ENCODE peak calls at places on chromosomes 16 and 17, in eight cellular contexts. M is stomach, E is HCT116, H is upper lobe of left lung, I is breast epithelium, Z is HL-60, K is H1, V is vagina. S is an unnamed sample.

GRCh38 chr16:3119701-3120408 is 7.5 kb downstream of the ZNF205 start:
- DNase-seq in Z (no peak), V (no peak), K (no peak), I (no peak), E (no peak), H (no peak), M (no peak), S (no peak)

GRCh38 chr16:49918257-49918656 is 62.3 kb upstream of the ZNF423 start:
- DNase-seq in K (peak), Z (no peak), V (no peak), I (no peak), H (no peak), E (no peak), M (no peak), S (peak)

GRCh38 chr16:74186589-74186988 is 110.0 kb upstream of the PSMD7 start:
- DNase-seq in H (no peak), V (no peak), E (no peak), I (no peak), M (no peak), Z (no peak), K (no peak), S (no peak)

GRCh38 chr17:42067371-42068180 is 17.2 kb upstream of the C17orf113 start:
- DNase-seq in Z (peak), M (peak), K (no peak), V (no peak), I (peak), E (no peak), H (peak), S (peak)

GRCh38 chr16:12675852-12676251 is 127.8 kb downstream of the CPPED1 start:
- DNase-seq in K (no peak), M (no peak), I (no peak), E (no peak), Z (no peak), V (no peak), H (no peak), S (no peak)

GRCh38 chr16:13014516-13014915 is 113.1 kb downstream of the SHISA9 start:
- DNase-seq in V (no peak), I (no peak), E (no peak), K (peak), Z (no peak), H (no peak), M (no peak), S (peak)

GRCh38 chr16:77555101-77555500 is 120.3 kb upstream of the ADAMTS18 start:
- DNase-seq in M (no peak), E (no peak), I (no peak), K (no peak), Z (no peak), H (no peak), V (no peak), S (no peak)

GRCh38 chr16:57801098-57801855 is 1.0 kb downstream of the KIFC3 start:
- DNase-seq in H (no peak), M (no peak), V (no peak), Z (no peak), E (no peak), K (no peak), I (no peak), S (peak)

GRCh38 chr17:27608330-27609230 is 22.4 kb upstream of the LGALS9 start:
- DNase-seq in K (no peak), E (no peak), Z (no peak), V (no peak), I (no peak), M (no peak), H (no peak), S (no peak)

DNA sequence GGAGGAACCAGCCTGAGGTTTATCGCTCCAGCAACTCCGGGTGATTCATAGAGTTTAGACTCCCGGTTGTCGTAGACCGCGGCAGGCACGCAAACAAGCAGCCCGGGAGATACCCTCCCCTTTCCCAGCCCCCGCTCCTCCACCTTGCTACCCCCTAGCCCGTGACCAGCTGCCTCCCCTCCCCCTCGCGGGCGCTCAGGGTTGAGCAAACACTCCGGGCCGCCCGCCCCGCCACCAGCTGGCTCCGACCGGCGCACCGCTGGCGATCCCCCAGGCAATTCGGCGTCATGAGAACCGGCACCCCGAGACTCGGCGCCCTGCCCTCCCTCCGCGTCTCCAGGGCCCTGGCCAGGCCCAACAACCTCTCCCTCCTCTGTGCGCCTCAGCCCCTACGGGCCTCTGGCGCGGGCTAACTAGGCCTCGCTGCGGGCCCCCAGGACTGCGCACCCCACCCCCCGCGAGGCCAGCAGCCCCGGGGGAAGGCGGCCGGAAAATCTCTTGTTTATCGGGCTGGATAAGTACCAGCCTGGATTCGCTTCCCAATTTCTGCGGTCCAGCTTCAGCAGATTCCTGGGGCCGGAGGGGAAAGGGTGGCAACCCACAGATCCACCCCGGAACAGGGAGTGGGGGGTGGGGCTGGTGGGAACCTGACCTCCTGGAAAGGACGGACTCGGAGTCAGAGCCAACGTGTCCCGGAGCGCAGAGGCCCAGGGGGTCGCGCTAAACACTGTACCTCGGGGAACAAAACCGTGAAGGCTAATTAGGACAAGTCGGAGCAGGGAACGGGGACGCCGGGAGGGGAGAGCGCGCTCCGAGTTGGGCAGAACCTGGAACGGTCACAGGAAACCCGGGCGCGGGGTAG is 951 bp upstream of the GPRC5C start:
- DNase-seq in H (peak), M (peak), K (no peak), I (peak), V (no peak), E (peak), Z (peak), S (peak)
- TF ChIP-seq POLR2AphosphoS5 in H (peak), M (peak), K (no peak), I (no peak), V (peak), E (peak), Z (no peak), S (peak)

GRCh38 chr17:4007346-4008081 is 43.3 kb upstream of the ATP2A3 start:
- DNase-seq in V (no peak), M (no peak), E (no peak), K (no peak), H (no peak), I (no peak), Z (no peak), S (peak)

GRCh38 chr17:4005296-4006164 is 41.3 kb upstream of the ATP2A3 start:
- DNase-seq in K (no peak), M (no peak), V (no peak), E (no peak), I (no peak), Z (no peak), H (no peak), S (no peak)

GRCh38 chr17:4008082-4008435 is 43.8 kb upstream of the ATP2A3 start:
- DNase-seq in V (no peak), K (no peak), E (no peak), I (no peak), M (no peak), Z (no peak), H (no peak), S (peak)

GRCh38 chr17:4006165-4006589 is 41.9 kb upstream of the ATP2A3 start:
- DNase-seq in Z (no peak), M (no peak), I (no peak), H (peak), K (no peak), V (no peak), E (no peak), S (no peak)

DNA sequence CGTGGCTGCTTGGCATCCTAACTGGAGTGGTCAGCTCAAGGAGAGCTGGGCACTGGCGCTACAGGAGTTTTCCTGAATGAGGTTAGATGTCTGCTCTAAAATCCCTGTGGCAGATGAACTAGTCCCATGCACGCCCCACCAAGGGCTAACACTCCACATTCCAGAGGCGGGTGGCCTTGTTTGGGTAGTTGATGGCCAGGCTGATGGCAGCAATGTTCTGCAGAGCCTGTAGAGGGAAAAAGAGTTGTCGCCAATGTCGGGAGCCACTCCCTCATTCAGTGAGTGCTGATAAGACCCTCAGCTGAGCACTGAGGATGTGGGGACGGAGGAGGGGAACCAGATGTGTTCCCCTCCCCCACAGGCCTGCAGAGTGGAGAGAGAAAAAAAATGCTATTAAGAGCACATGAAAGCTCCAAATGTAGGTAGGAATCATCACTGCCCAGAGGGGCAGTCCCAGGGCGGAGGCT is 42.5 kb upstream of the ATP2A3 start:
- DNase-seq in I (no peak), V (no peak), M (peak), K (no peak), H (peak), E (no peak), Z (no peak), S (peak)
- TF ChIP-seq POLR2AphosphoS5 in I (no peak), V (no peak), M (peak), K (no peak), H (peak), E (no peak), Z (no peak), S (no peak)

DNA sequence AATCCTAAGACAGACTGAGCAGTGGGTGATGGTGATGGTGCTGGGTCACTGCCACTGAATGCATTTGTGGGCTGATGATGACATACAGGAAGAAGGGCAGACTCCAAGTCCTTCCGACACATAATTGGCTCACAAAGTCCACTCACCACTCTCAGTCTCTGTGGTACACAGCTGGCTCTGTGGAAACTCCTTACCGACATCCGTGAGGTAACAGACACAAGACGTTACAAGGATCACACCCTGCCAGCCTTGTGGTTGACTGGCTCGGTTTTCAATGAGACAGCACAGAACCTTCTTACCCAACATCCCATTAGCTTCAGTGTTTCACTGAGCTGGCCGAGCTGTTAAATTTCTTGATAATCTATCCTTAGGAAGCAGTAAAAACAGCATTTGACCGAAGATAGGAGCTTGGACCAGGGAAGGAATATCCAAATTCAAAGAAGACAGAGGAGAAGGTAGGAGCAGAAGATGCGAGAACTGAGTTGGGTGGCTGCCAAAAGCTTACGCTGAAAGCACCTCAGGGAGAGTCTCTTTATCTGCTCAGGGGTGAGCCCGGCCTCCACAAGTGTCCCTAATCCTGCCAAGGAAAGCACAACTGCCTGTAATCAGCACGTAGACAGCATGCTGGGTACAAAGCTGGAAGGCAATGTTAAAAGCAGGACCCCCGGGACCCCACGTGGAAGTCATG is 5.5 kb upstream of the MXRA7 start:
- DNase-seq in K (no peak), V (no peak), I (peak), H (peak), Z (peak), E (no peak), M (peak), S (no peak)
- TF ChIP-seq POLR2AphosphoS5 in K (no peak), V (no peak), I (peak), H (peak), Z (peak), E (no peak), M (peak), S (no peak)

DNA sequence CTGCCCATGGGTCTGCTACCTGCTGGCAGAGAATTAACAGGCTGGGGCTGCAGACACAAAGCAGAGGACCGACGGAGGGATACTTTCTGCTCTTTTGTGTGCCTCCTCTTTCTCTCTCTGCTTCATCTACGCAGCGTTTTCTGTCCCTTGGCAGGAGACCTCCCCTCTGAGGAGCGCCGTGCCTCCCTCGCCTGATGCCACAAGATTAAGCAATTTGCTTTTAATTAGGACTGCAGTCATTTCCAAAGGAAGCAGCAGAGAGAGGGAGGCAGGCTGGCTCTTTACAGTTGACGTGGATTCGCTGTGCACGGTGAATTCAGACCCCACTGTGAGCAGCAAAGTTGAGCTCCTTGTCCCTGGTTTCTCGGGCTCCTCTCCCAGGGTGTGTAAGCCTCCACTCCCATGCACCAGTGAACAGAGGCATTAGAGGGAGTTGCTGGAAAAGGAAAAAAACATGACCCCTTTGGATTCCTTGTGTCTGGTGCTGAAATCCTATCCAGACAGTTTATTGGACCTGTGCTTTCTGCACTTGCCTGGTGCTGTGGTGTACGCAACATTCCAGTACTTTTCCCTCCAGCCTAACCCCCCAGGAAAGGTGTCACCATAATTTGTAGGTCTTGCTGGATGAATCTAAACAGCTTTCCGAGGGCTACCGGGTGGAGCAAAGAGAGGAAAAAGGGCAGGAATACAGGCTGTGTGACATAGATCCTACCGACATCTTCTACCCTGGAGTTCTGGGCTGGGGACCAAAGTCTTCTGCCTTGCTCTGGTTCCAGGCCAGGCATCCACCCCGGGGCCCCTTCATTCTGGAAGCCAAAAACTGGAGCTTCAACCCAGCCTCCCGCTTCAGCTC is 171.0 kb downstream of the MAF start:
- DNase-seq in K (no peak), E (no peak), M (no peak), H (no peak), I (no peak), Z (no peak), V (no peak), S (no peak)
- TF ChIP-seq POLR2AphosphoS5 in K (no peak), E (no peak), M (no peak), H (no peak), I (no peak), Z (no peak), V (no peak), S (no peak)

GRCh38 chr16:1767116-1767994 is 4.0 kb downstream of the NME3 start:
- DNase-seq in Z (no peak), M (no peak), E (no peak), H (no peak), K (no peak), I (no peak), V (no peak), S (no peak)
- TF ChIP-seq POLR2AphosphoS5 in Z (peak), M (no peak), E (no peak), H (no peak), K (no peak), I (no peak), V (no peak), S (no peak)

DNA sequence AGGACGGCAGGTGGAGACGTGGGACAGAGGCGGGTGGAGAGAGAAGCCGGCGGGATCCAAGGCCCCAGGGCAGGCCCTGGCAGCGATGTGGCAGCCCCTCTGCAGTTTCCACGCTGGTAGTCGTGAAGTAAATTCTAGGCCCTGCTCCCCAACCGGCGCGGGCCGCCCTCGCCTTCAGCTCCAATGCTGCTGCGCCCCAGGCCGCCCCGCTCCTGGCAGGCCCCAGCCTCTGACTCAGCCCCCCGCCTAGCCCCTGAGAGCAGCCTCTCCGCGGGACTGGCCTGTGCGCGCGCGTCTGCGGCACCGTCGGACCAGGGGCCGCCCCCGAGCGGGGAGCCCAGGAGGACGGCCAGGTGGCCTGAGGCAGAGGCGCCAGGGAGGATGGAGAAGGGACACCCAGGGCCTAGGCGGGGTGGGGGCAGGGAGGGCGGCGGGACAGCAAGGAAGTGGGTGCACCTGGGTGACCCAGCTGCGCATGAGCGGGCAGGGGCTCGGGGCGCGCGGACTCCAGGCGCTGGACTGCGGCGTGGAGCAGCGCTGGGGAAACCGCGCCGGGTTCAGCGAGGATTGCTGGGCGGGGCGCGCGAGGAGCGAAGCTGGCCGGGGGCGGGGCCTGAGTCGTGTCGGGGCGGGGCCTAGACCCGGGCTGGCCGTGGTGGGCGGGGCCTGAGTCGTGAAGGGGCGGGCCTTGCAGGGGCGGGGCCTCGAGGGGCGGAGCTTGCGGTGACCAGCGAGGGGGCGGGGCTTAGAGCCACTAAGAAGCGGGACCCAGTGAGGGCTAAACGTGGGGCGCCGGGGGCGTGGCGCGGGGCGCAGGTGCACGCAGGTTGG is 29.6 kb downstream of the ZNF778 start:
- DNase-seq in Z (peak), I (peak), M (peak), K (peak), H (peak), E (peak), V (no peak), S (peak)
- TF ChIP-seq POLR2AphosphoS5 in Z (peak), I (no peak), M (no peak), K (no peak), H (no peak), E (peak), V (no peak), S (peak)